ENCODE peak calls at places on chromosomes 13 and 19, in nine cellular contexts. P is HS-5, W is hepatic stellate cell, U is HEK293T, M is mammary epithelial cell, R is pulmonary artery endothelial cell, Z is mucosa of descending colon, F is sigmoid colon, V is DMS79 treated with DMSO at 0.1 percent for 48 hours. J is an unnamed sample.

GRCh38 chr13:84121456-84121855 is 239.2 kb upstream of the SLITRK1 start:
- DNase-seq in P (no peak), W (no peak), U (no peak), M (peak), R (no peak), Z (no peak), F (no peak), V (no peak), J (no peak)

GRCh38 chr13:30705672-30706071 is 29.7 kb upstream of the ALOX5AP start:
- DNase-seq in P (no peak), W (no peak), U (no peak), M (peak), R (no peak), Z (no peak), F (no peak), V (no peak), J (no peak)

GRCh38 chr19:52664461-52664860 is 26.3 kb upstream of the ZNF83 start:
- DNase-seq in P (no peak), W (no peak), U (no peak), M (no peak), R (no peak), Z (no peak), F (no peak), V (no peak), J (no peak)

GRCh38 chr19:42129399-42130253 is 2.6 kb downstream of the POU2F2 start:
- DNase-seq in P (no peak), W (no peak), U (no peak), M (peak), R (no peak), Z (peak), F (no peak), V (no peak), J (no peak)

GRCh38 chr19:33248553-33248953 is 22.9 kb upstream of the SLC7A10 start:
- DNase-seq in P (no peak), W (no peak), U (no peak), M (no peak), R (no peak), Z (peak), F (no peak), V (no peak), J (no peak)

GRCh38 chr13:60397693-60398437 is 845 bp downstream of the TDRD3 start:
- DNase-seq in P (no peak), W (peak), U (peak), M (peak), R (no peak), Z (peak), F (peak), V (peak), J (peak)

GRCh38 chr13:46113596-46113995 is 8.8 kb upstream of the CPB2 start:
- DNase-seq in P (no peak), W (no peak), U (no peak), M (peak), R (no peak), Z (no peak), F (no peak), V (no peak), J (no peak)

GRCh38 chr13:97310809-97311436 is 88.8 kb downstream of the MBNL2 start:
- DNase-seq in P (no peak), W (no peak), U (no peak), M (no peak), R (no peak), Z (no peak), F (no peak), V (no peak), J (no peak)

GRCh38 chr19:41016488-41017071 is 25.5 kb downstream of the CYP2B6 start:
- DNase-seq in P (no peak), W (no peak), U (no peak), M (no peak), R (no peak), Z (no peak), F (no peak), V (no peak), J (no peak)

GRCh38 chr19:38665950-38666661 is 18.7 kb downstream of the ACTN4 start:
- DNase-seq in P (no peak), W (peak), U (no peak), M (no peak), R (peak), Z (peak), F (peak), V (no peak), J (no peak)

GRCh38 chr19:11949201-11949600 is 15.6 kb upstream of the ZNF763 start:
- DNase-seq in P (no peak), W (no peak), U (no peak), M (no peak), R (no peak), Z (no peak), F (no peak), V (no peak), J (no peak)